ENCODE peak calls at places on chromosomes 7 and 10, in eight cellular contexts. I is memory B cell; T is tibial nerve; Y is stimulated activated CD8-positive, alpha-beta memory T cell treated with anti-CD3 and anti-CD28 coated beads, Interleukin-15, amount 100 ng/mL, for 48 hours; G is HEK293T; P is stimulated activated CD4-positive, alpha-beta T cell treated with anti-CD3 and anti-CD28 coated beads, Interleukin-15, amount 100 ng/mL, for 48 hours; A is hepatocyte; S is NCI-H2107. J is an unnamed sample.
A peak's percentile ranks its signal among the peaks of the same experiment; 100 is the strongest.

GRCh38 chr7:54985405-54986360 is 33.1 kb upstream of the EGFR start:
- DNase-seq in I (no peak), T (no peak), Y (no peak), G (no peak), P (no peak), A (peak; percentile 45), S (no peak), J (no peak)

GRCh38 chr10:75209325-75210192 is 1.0 kb upstream of the VDAC2 start:
- DNase-seq in I (no peak), T (peak; percentile 63), Y (peak; percentile 56), G (peak; percentile 48), P (peak; percentile 66), A (peak; percentile 85), S (no peak), J (peak; percentile 63)

GRCh38 chr10:119177708-119178370 is 773 bp downstream of the PRDX3 start:
- DNase-seq in I (no peak), T (no peak), Y (no peak), G (no peak), P (peak; percentile 14), A (no peak), S (no peak), J (peak; percentile 6)

GRCh38 chr10:21972584-21972983 is 30.9 kb downstream of the DNAJC1 start:
- DNase-seq in I (no peak), T (no peak), Y (no peak), G (no peak), P (no peak), A (no peak), S (no peak), J (no peak)

GRCh38 chr10:81920213-81920829 is 45.3 kb downstream of the NRG3 start:
- DNase-seq in I (no peak), T (no peak), Y (no peak), G (peak; percentile 11), P (peak; percentile 0), A (peak; percentile 9), S (no peak), J (no peak)

GRCh38 chr10:59366310-59366709 is 4.0 kb upstream of the FAM13C start:
- DNase-seq in I (no peak), T (no peak), Y (no peak), G (no peak), P (no peak), A (no peak), S (no peak), J (no peak)

GRCh38 chr7:90945104-90945752 is 319.0 kb upstream of the FZD1 start:
- DNase-seq in I (no peak), T (peak; percentile 63), Y (no peak), G (no peak), P (no peak), A (no peak), S (no peak), J (no peak)

GRCh38 chr10:126867567-126868365 is 37.5 kb upstream of the DOCK1 start:
- DNase-seq in I (no peak), T (no peak), Y (no peak), G (no peak), P (no peak), A (no peak), S (no peak), J (no peak)

GRCh38 chr7:114653391-114654088 is 238.9 kb downstream of the FOXP2 start:
- DNase-seq in I (no peak), T (no peak), Y (no peak), G (peak; percentile 60), P (no peak), A (peak; percentile 17), S (no peak), J (no peak)

GRCh38 chr10:110859206-110859946 is 12.4 kb upstream of the PDCD4 start:
- DNase-seq in I (no peak), T (no peak), Y (no peak), G (no peak), P (no peak), A (no peak), S (no peak), J (no peak)

GRCh38 chr7:41162612-41163011 is 540.3 kb downstream of the INHBA start:
- DNase-seq in I (no peak), T (no peak), Y (no peak), G (no peak), P (no peak), A (no peak), S (no peak), J (no peak)

GRCh38 chr7:16235743-16236142 is 185.6 kb downstream of the CRPPA start:
- DNase-seq in I (no peak), T (no peak), Y (no peak), G (no peak), P (no peak), A (no peak), S (no peak), J (no peak)

GRCh38 chr10:11896549-11897200 is 73.5 kb downstream of the PROSER2 start:
- DNase-seq in I (no peak), T (no peak), Y (no peak), G (no peak), P (no peak), A (no peak), S (no peak), J (no peak)

GRCh38 chr10:121077331-121077730 is 226.2 kb downstream of the WDR11 start:
- DNase-seq in I (no peak), T (peak; percentile 61), Y (no peak), G (no peak), P (no peak), A (peak; percentile 66), S (no peak), J (no peak)

GRCh38 chr7:150799741-150800575 is at the start of gene TMEM176B:
- DNase-seq in I (no peak), T (no peak), Y (no peak), G (no peak), P (no peak), A (peak; percentile 86), S (no peak), J (no peak)

GRCh38 chr7:375491-375821 is 85.5 kb downstream of the FOXL3 start:
- DNase-seq in I (no peak), T (no peak), Y (no peak), G (no peak), P (no peak), A (no peak), S (no peak), J (no peak)

GRCh38 chr7:157547611-157548010 is 210.8 kb downstream of the DNAJB6 start:
- DNase-seq in I (no peak), T (no peak), Y (no peak), G (no peak), P (no peak), A (no peak), S (no peak), J (no peak)

GRCh38 chr7:14924398-14924797 is 21.8 kb upstream of the DGKB start:
- DNase-seq in I (no peak), T (no peak), Y (no peak), G (no peak), P (no peak), A (no peak), S (no peak), J (no peak)

GRCh38 chr7:17660116-17660515 is 280.2 kb downstream of the SNX13 start:
- DNase-seq in I (no peak), T (no peak), Y (no peak), G (no peak), P (no peak), A (no peak), S (no peak), J (no peak)

GRCh38 chr10:14971867-14972448 is 12.8 kb downstream of the MEIG1 start:
- DNase-seq in I (no peak), T (peak; percentile 24), Y (no peak), G (no peak), P (peak; percentile 23), A (no peak), S (no peak), J (peak; percentile 27)

GRCh38 chr10:119270893-119271361 is 63.6 kb downstream of the GRK5 start:
- DNase-seq in I (peak; percentile 62), T (no peak), Y (peak; percentile 40), G (no peak), P (no peak), A (peak; percentile 88), S (no peak), J (no peak)

GRCh38 chr7:98252655-98253054 is 623 bp upstream of the TECPR1 start:
- DNase-seq in I (no peak), T (no peak), Y (no peak), G (no peak), P (no peak), A (no peak), S (no peak), J (no peak)

J was measured in T follicular helper cell.